ENCODE peak calls at places on chromosome 6, in nine cellular contexts. O is activated CD4-positive, alpha-beta T cell treated with anti-CD3 and anti-CD28 coated beads, Interleukin-2, amount 50 U/mL, for 1 hour; W is substantia nigra; T is GM23248; G is Calu3; E is AG09309; R is CD8-positive, alpha-beta memory T cell; L is stimulated activated CD8-positive, alpha-beta memory T cell treated with anti-CD3 and anti-CD28 coated beads, Interleukin-4, amount 100 ng/mL, for 48 hours; H is left cardiac atrium. P is an unnamed sample.

GRCh38 chr6:168674595-168674994 is 233.6 kb downstream of the SMOC2 start:
- DNase-seq in O (no peak), W (no peak), T (no peak), G (no peak), E (no peak), R (no peak), L (no peak), H (no peak), P (no peak)

GRCh38 chr6:88165877-88166492 is at the start of gene CNR1:
- DNase-seq in O (no peak), W (no peak), T (peak; percentile 61), G (peak; percentile 64), E (no peak), R (no peak), L (peak; percentile 29), H (peak; percentile 75), P (no peak)

GRCh38 chr6:10719386-10720228 is 3.3 kb upstream of the TMEM14C start:
- DNase-seq in O (peak; percentile 12), W (no peak), T (peak; percentile 30), G (no peak), E (no peak), R (peak; percentile 34), L (peak; percentile 56), H (peak; percentile 54), P (peak; percentile 56)

GRCh38 chr6:135234492-135234780 is 53.3 kb downstream of the MYB start:
- DNase-seq in O (no peak), W (no peak), T (no peak), G (no peak), E (no peak), R (no peak), L (no peak), H (no peak), P (no peak)

GRCh38 chr6:132131777-132132176 is 180.6 kb upstream of the CCN2 start:
- DNase-seq in O (no peak), W (no peak), T (peak; percentile 98), G (peak; percentile 63), E (peak; percentile 97), R (no peak), L (no peak), H (peak; percentile 59), P (peak; percentile 42)

GRCh38 chr6:110181131-110182027 is 1.2 kb downstream of the CDC40 start:
- DNase-seq in O (no peak), W (no peak), T (peak; percentile 58), G (no peak), E (no peak), R (no peak), L (no peak), H (no peak), P (peak; percentile 73)

GRCh38 chr6:167162591-167162990 is 4.8 kb upstream of the GPR31 start:
- DNase-seq in O (no peak), W (no peak), T (no peak), G (no peak), E (no peak), R (no peak), L (no peak), H (no peak), P (no peak)

GRCh38 chr6:75402296-75402695 is 91.3 kb downstream of the FILIP1 start:
- DNase-seq in O (no peak), W (no peak), T (peak; percentile 92), G (no peak), E (no peak), R (no peak), L (no peak), H (peak; percentile 25), P (no peak)

GRCh38 chr6:142187209-142187608 is 40.1 kb downstream of the VTA1 start:
- DNase-seq in O (no peak), W (no peak), T (peak; percentile 7), G (no peak), E (no peak), R (no peak), L (no peak), H (peak; percentile 72), P (no peak)